ENCODE peak calls at places on chromosomes 12 and 14, in five cellular contexts. T is effector CD4-positive, alpha-beta T cell; W is neural crest cell; V is activated CD8-positive, alpha-beta memory T cell treated with anti-CD3 and anti-CD28 coated beads, Interleukin-2, amount 50 U/mL, for 48 hours; L is tibial nerve. O is an unnamed sample.

GRCh38 chr14:104393898-104394605 is 185.5 kb upstream of the C14orf180 start:
- DNase-seq in T (peak; percentile 62), L (no peak), W (no peak), V (peak; percentile 73), O (peak; percentile 63)

GRCh38 chr14:50657753-50658152 is 10.4 kb downstream of the SAV1 start:
- DNase-seq in V (no peak), L (no peak), W (no peak), T (no peak), O (no peak)

GRCh38 chr14:77483851-77484250 is 14.8 kb downstream of the ISM2 start:
- DNase-seq in W (no peak), T (no peak), L (no peak), V (no peak), O (no peak)

GRCh38 chr12:108578264-108578663 is 15.9 kb downstream of the ISCU start:
- DNase-seq in L (no peak), W (no peak), T (no peak), V (no peak), O (no peak)

GRCh38 chr14:74737753-74738325 is 24.9 kb downstream of the FCF1 start:
- DNase-seq in L (no peak), V (no peak), T (no peak), W (no peak), O (no peak)

GRCh38 chr14:71244341-71244740 is 337.1 kb downstream of the PCNX1 start:
- DNase-seq in W (no peak), T (no peak), L (no peak), V (no peak), O (no peak)

GRCh38 chr12:27635349-27635972 is 60.8 kb upstream of the REP15 start:
- DNase-seq in V (no peak), T (no peak), W (no peak), L (no peak), O (peak; percentile 44)

GRCh38 chr14:69199786-69200185 is 8.5 kb downstream of the EXD2 start:
- DNase-seq in W (no peak), T (no peak), V (no peak), L (no peak), O (no peak)

GRCh38 chr12:62673027-62673815 is 206.6 kb downstream of the MON2 start:
- DNase-seq in L (no peak), T (no peak), V (no peak), W (no peak), O (no peak)

GRCh38 chr12:132163911-132164288 is 19.6 kb downstream of the NOC4L start:
- DNase-seq in L (no peak), W (no peak), V (no peak), T (no peak), O (no peak)

GRCh38 chr12:107955966-107956643 is 173.0 kb upstream of the WSCD2 start:
- DNase-seq in W (no peak), T (no peak), L (no peak), V (no peak), O (no peak)

O was measured in T-helper 1 cell.